ENCODE peak calls at places on chromosomes 4 and X, in ten cellular contexts. One of them, this sample, is unnamed.

GRCh38 chrX:152450076-152450475 is 1.0 kb downstream of the GABRA3 start:
- DNase-seq in breast epithelium: no peak
- DNase-seq in K562: no peak
- DNase-seq in HCT116: no peak
- DNase-seq in upper lobe of left lung: no peak
- DNase-seq in spleen: no peak
- DNase-seq in sigmoid colon: no peak
- DNase-seq in GM23338: peak; percentile 15
- DNase-seq in SK-N-SH: no peak
- DNase-seq in Panc1: no peak
- DNase-seq in this sample: no peak

GRCh38 chrX:30865020-30865419 is 24.0 kb downstream of the TAB3 start:
- DNase-seq in breast epithelium: no peak
- DNase-seq in K562: peak; percentile 55
- DNase-seq in SK-N-SH: no peak
- DNase-seq in GM23338: peak; percentile 72
- DNase-seq in upper lobe of left lung: no peak
- DNase-seq in Panc1: no peak
- DNase-seq in spleen: no peak
- DNase-seq in HCT116: no peak
- DNase-seq in sigmoid colon: no peak
- DNase-seq in this sample: no peak

GRCh38 chrX:151776113-151776790 is 41.7 kb downstream of the CNGA2 start:
- DNase-seq in Panc1: no peak
- DNase-seq in breast epithelium: no peak
- DNase-seq in spleen: no peak
- DNase-seq in K562: no peak
- DNase-seq in HCT116: no peak
- DNase-seq in upper lobe of left lung: no peak
- DNase-seq in SK-N-SH: no peak
- DNase-seq in sigmoid colon: no peak
- DNase-seq in GM23338: peak; percentile 11
- DNase-seq in this sample: no peak

GRCh38 chrX:71420686-71421085 is 54.5 kb downstream of the TAF1 start:
- DNase-seq in breast epithelium: no peak
- DNase-seq in K562: peak; percentile 5
- DNase-seq in upper lobe of left lung: peak; percentile 54
- DNase-seq in HCT116: no peak
- DNase-seq in sigmoid colon: no peak
- DNase-seq in SK-N-SH: peak; percentile 20
- DNase-seq in spleen: no peak
- DNase-seq in GM23338: peak; percentile 6
- DNase-seq in Panc1: no peak
- DNase-seq in this sample: no peak

GRCh38 chrX:153836921-153837320 is 6.6 kb upstream of the PDZD4 start:
- DNase-seq in upper lobe of left lung: no peak
- DNase-seq in Panc1: no peak
- DNase-seq in spleen: no peak
- DNase-seq in sigmoid colon: no peak
- DNase-seq in K562: no peak
- DNase-seq in breast epithelium: no peak
- DNase-seq in HCT116: no peak
- DNase-seq in SK-N-SH: no peak
- DNase-seq in GM23338: no peak
- DNase-seq in this sample: no peak

GRCh38 chrX:99752776-99753175 is 657.3 kb downstream of the PCDH19 start:
- DNase-seq in spleen: no peak
- DNase-seq in breast epithelium: no peak
- DNase-seq in Panc1: no peak
- DNase-seq in GM23338: no peak
- DNase-seq in SK-N-SH: no peak
- DNase-seq in sigmoid colon: no peak
- DNase-seq in HCT116: no peak
- DNase-seq in K562: no peak
- DNase-seq in upper lobe of left lung: no peak
- DNase-seq in this sample: no peak

GRCh38 chr4:33975996-33976395 is 2268.3 kb downstream of the ARAP2 start:
- DNase-seq in K562: no peak
- DNase-seq in sigmoid colon: no peak
- DNase-seq in upper lobe of left lung: no peak
- DNase-seq in breast epithelium: no peak
- DNase-seq in SK-N-SH: no peak
- DNase-seq in spleen: no peak
- DNase-seq in GM23338: no peak
- DNase-seq in Panc1: no peak
- DNase-seq in HCT116: no peak
- DNase-seq in this sample: no peak

GRCh38 chrX:133414399-133415275 is 652 bp downstream of the GPC4 start:
- DNase-seq in sigmoid colon: peak; percentile 67
- DNase-seq in spleen: no peak
- DNase-seq in GM23338: peak; percentile 8
- DNase-seq in Panc1: no peak
- DNase-seq in HCT116: no peak
- DNase-seq in upper lobe of left lung: peak; percentile 82
- DNase-seq in breast epithelium: no peak
- DNase-seq in SK-N-SH: peak; percentile 51
- DNase-seq in K562: no peak
- DNase-seq in this sample: no peak

GRCh38 chr4:174119818-174120217 is 163.6 kb downstream of the FBXO8 start:
- DNase-seq in SK-N-SH: no peak
- DNase-seq in spleen: no peak
- DNase-seq in GM23338: no peak
- DNase-seq in Panc1: no peak
- DNase-seq in upper lobe of left lung: no peak
- DNase-seq in K562: no peak
- DNase-seq in HCT116: no peak
- DNase-seq in sigmoid colon: no peak
- DNase-seq in breast epithelium: no peak
- DNase-seq in this sample: no peak

GRCh38 chr4:38856046-38856445 is 571 bp downstream of the TLR6 start:
- DNase-seq in sigmoid colon: no peak
- DNase-seq in HCT116: no peak
- DNase-seq in breast epithelium: no peak
- DNase-seq in upper lobe of left lung: no peak
- DNase-seq in SK-N-SH: no peak
- DNase-seq in K562: no peak
- DNase-seq in spleen: no peak
- DNase-seq in Panc1: no peak
- DNase-seq in GM23338: no peak
- DNase-seq in this sample: no peak

GRCh38 chr4:175947117-175947722 is 118.4 kb upstream of the WDR17 start:
- DNase-seq in K562: peak; percentile 13
- DNase-seq in GM23338: peak; percentile 45
- DNase-seq in sigmoid colon: no peak
- DNase-seq in upper lobe of left lung: no peak
- DNase-seq in Panc1: no peak
- DNase-seq in spleen: no peak
- DNase-seq in breast epithelium: no peak
- DNase-seq in SK-N-SH: no peak
- DNase-seq in HCT116: peak; percentile 27
- DNase-seq in this sample: no peak

GRCh38 chrX:19758536-19758935 is 128.9 kb downstream of the SH3KBP1 start:
- DNase-seq in GM23338: no peak
- DNase-seq in breast epithelium: no peak
- DNase-seq in spleen: no peak
- DNase-seq in upper lobe of left lung: no peak
- DNase-seq in sigmoid colon: no peak
- DNase-seq in Panc1: no peak
- DNase-seq in K562: peak; percentile 5
- DNase-seq in SK-N-SH: no peak
- DNase-seq in HCT116: no peak
- DNase-seq in this sample: no peak

GRCh38 chrX:39773923-39774803 is 323.6 kb downstream of the BCOR start:
- DNase-seq in upper lobe of left lung: no peak
- DNase-seq in GM23338: no peak
- DNase-seq in K562: peak; percentile 41
- DNase-seq in spleen: peak; percentile 35
- DNase-seq in breast epithelium: no peak
- DNase-seq in SK-N-SH: no peak
- DNase-seq in sigmoid colon: no peak
- DNase-seq in Panc1: no peak
- DNase-seq in HCT116: no peak
- DNase-seq in this sample: no peak

GRCh38 chr4:20195071-20195885 is 56.4 kb upstream of the SLIT2 start:
- DNase-seq in sigmoid colon: no peak
- DNase-seq in Panc1: no peak
- DNase-seq in GM23338: no peak
- DNase-seq in upper lobe of left lung: no peak
- DNase-seq in K562: no peak
- DNase-seq in HCT116: no peak
- DNase-seq in SK-N-SH: no peak
- DNase-seq in spleen: no peak
- DNase-seq in breast epithelium: no peak
- DNase-seq in this sample: no peak

GRCh38 chr4:186294160-186294559 is 28.2 kb downstream of the F11 start:
- DNase-seq in Panc1: no peak
- DNase-seq in upper lobe of left lung: no peak
- DNase-seq in sigmoid colon: no peak
- DNase-seq in spleen: no peak
- DNase-seq in HCT116: no peak
- DNase-seq in breast epithelium: no peak
- DNase-seq in GM23338: no peak
- DNase-seq in K562: no peak
- DNase-seq in SK-N-SH: no peak
- DNase-seq in this sample: no peak

GRCh38 chr4:40831462-40831861 is 81.7 kb downstream of the NSUN7 start:
- DNase-seq in HCT116: no peak
- DNase-seq in SK-N-SH: no peak
- DNase-seq in spleen: no peak
- DNase-seq in upper lobe of left lung: no peak
- DNase-seq in sigmoid colon: no peak
- DNase-seq in Panc1: no peak
- DNase-seq in breast epithelium: no peak
- DNase-seq in K562: no peak
- DNase-seq in GM23338: no peak
- DNase-seq in this sample: no peak
- TF ChIP-seq POLR2AphosphoS5 in HCT116: no peak
- TF ChIP-seq POLR2AphosphoS5 in SK-N-SH: no peak
- TF ChIP-seq POLR2AphosphoS5 in spleen: no peak
- TF ChIP-seq POLR2AphosphoS5 in upper lobe of left lung: peak; percentile 9
- TF ChIP-seq POLR2AphosphoS5 in sigmoid colon: no peak
- TF ChIP-seq POLR2AphosphoS5 in Panc1: no peak
- TF ChIP-seq POLR2AphosphoS5 in breast epithelium: no peak
- TF ChIP-seq POLR2AphosphoS5 in K562: no peak
- TF ChIP-seq POLR2AphosphoS5 in GM23338: no peak
- TF ChIP-seq POLR2AphosphoS5 in this sample: no peak

GRCh38 chr4:1979477-1980196 is 29.1 kb downstream of the NELFA start:
- DNase-seq in SK-N-SH: no peak
- DNase-seq in K562: no peak
- DNase-seq in spleen: peak; percentile 52
- DNase-seq in breast epithelium: no peak
- DNase-seq in GM23338: no peak
- DNase-seq in sigmoid colon: no peak
- DNase-seq in Panc1: no peak
- DNase-seq in upper lobe of left lung: peak; percentile 41
- DNase-seq in HCT116: no peak
- DNase-seq in this sample: no peak
- H3K36me3 ChIP-seq in SK-N-SH: peaks cover 30% of the 10 kb centered on the region
- H3K36me3 ChIP-seq in K562: peaks cover 98% of the 10 kb centered on the region
- H3K36me3 ChIP-seq in spleen: peaks cover 100% of the 10 kb centered on the region
- H3K36me3 ChIP-seq in breast epithelium: peaks cover 18% of the 10 kb centered on the region
- H3K36me3 ChIP-seq in GM23338: peaks cover 8% of the 10 kb centered on the region
- H3K36me3 ChIP-seq in sigmoid colon: peaks cover 58% of the 10 kb centered on the region
- H3K36me3 ChIP-seq in Panc1: no peaks in the 10 kb centered on the region
- H3K36me3 ChIP-seq in upper lobe of left lung: peaks cover 68% of the 10 kb centered on the region
- H3K36me3 ChIP-seq in HCT116: peaks cover 78% of the 10 kb centered on the region
- H3K36me3 ChIP-seq in this sample: peaks cover 3% of the 10 kb centered on the region

GRCh38 chr4:40190465-40190864 is 6.4 kb upstream of the RHOH start:
- DNase-seq in upper lobe of left lung: no peak
- DNase-seq in HCT116: no peak
- DNase-seq in GM23338: no peak
- DNase-seq in Panc1: no peak
- DNase-seq in spleen: no peak
- DNase-seq in breast epithelium: no peak
- DNase-seq in K562: no peak
- DNase-seq in SK-N-SH: no peak
- DNase-seq in sigmoid colon: no peak
- DNase-seq in this sample: no peak

GRCh38 chr4:40193018-40193571 is 3.7 kb upstream of the RHOH start:
- DNase-seq in GM23338: no peak
- DNase-seq in sigmoid colon: no peak
- DNase-seq in upper lobe of left lung: no peak
- DNase-seq in breast epithelium: peak; percentile 74
- DNase-seq in spleen: no peak
- DNase-seq in K562: peak; percentile 58
- DNase-seq in Panc1: no peak
- DNase-seq in SK-N-SH: no peak
- DNase-seq in HCT116: no peak
- DNase-seq in this sample: no peak

GRCh38 chr4:40189997-40190396 is 6.8 kb upstream of the RHOH start:
- DNase-seq in spleen: no peak
- DNase-seq in K562: no peak
- DNase-seq in Panc1: no peak
- DNase-seq in HCT116: no peak
- DNase-seq in GM23338: no peak
- DNase-seq in sigmoid colon: no peak
- DNase-seq in upper lobe of left lung: no peak
- DNase-seq in SK-N-SH: no peak
- DNase-seq in breast epithelium: no peak
- DNase-seq in this sample: peak; percentile 92

GRCh38 chr4:40192286-40193017 is 4.4 kb upstream of the RHOH start:
- DNase-seq in spleen: no peak
- DNase-seq in Panc1: no peak
- DNase-seq in SK-N-SH: no peak
- DNase-seq in GM23338: no peak
- DNase-seq in HCT116: no peak
- DNase-seq in breast epithelium: no peak
- DNase-seq in K562: no peak
- DNase-seq in upper lobe of left lung: no peak
- DNase-seq in sigmoid colon: no peak
- DNase-seq in this sample: no peak

GRCh38 chr4:40190880-40191815 is 5.7 kb upstream of the RHOH start:
- DNase-seq in HCT116: no peak
- DNase-seq in sigmoid colon: no peak
- DNase-seq in SK-N-SH: no peak
- DNase-seq in upper lobe of left lung: no peak
- DNase-seq in GM23338: no peak
- DNase-seq in spleen: no peak
- DNase-seq in breast epithelium: no peak
- DNase-seq in Panc1: peak; percentile 39
- DNase-seq in K562: no peak
- DNase-seq in this sample: peak; percentile 58
- H3K4me3 ChIP-seq in HCT116: no peak overlapping the region
- H3K4me3 ChIP-seq in sigmoid colon: no peak overlapping the region
- H3K4me3 ChIP-seq in SK-N-SH: no peak overlapping the region
- H3K4me3 ChIP-seq in upper lobe of left lung: no peak overlapping the region
- H3K4me3 ChIP-seq in GM23338: no peak overlapping the region
- H3K4me3 ChIP-seq in spleen: no peak overlapping the region
- H3K4me3 ChIP-seq in breast epithelium: no peak overlapping the region
- H3K4me3 ChIP-seq in Panc1: peak overlapping the region; percentile 3
- H3K4me3 ChIP-seq in K562: no peak overlapping the region
- H3K4me3 ChIP-seq in this sample: no peak overlapping the region

GRCh38 chrX:95884196-95884595 is 800.4 kb upstream of the DIAPH2 start:
- DNase-seq in sigmoid colon: no peak
- DNase-seq in GM23338: no peak
- DNase-seq in HCT116: no peak
- DNase-seq in spleen: no peak
- DNase-seq in upper lobe of left lung: no peak
- DNase-seq in SK-N-SH: no peak
- DNase-seq in K562: no peak
- DNase-seq in breast epithelium: no peak
- DNase-seq in Panc1: no peak
- DNase-seq in this sample: peak; percentile 51

GRCh38 chrX:95889279-95889678 is 795.4 kb upstream of the DIAPH2 start:
- DNase-seq in spleen: no peak
- DNase-seq in sigmoid colon: no peak
- DNase-seq in upper lobe of left lung: no peak
- DNase-seq in HCT116: no peak
- DNase-seq in breast epithelium: no peak
- DNase-seq in K562: no peak
- DNase-seq in SK-N-SH: no peak
- DNase-seq in GM23338: no peak
- DNase-seq in Panc1: no peak
- DNase-seq in this sample: no peak

GRCh38 chrX:95885074-95885473 is 799.6 kb upstream of the DIAPH2 start:
- DNase-seq in spleen: no peak
- DNase-seq in SK-N-SH: no peak
- DNase-seq in breast epithelium: no peak
- DNase-seq in K562: no peak
- DNase-seq in Panc1: no peak
- DNase-seq in upper lobe of left lung: no peak
- DNase-seq in GM23338: no peak
- DNase-seq in sigmoid colon: peak; percentile 36
- DNase-seq in HCT116: no peak
- DNase-seq in this sample: peak; percentile 22
- TF ChIP-seq POLR2AphosphoS5 in spleen: no peak
- TF ChIP-seq POLR2AphosphoS5 in SK-N-SH: no peak
- TF ChIP-seq POLR2AphosphoS5 in breast epithelium: no peak
- TF ChIP-seq POLR2AphosphoS5 in K562: no peak
- TF ChIP-seq POLR2AphosphoS5 in Panc1: no peak
- TF ChIP-seq POLR2AphosphoS5 in upper lobe of left lung: no peak
- TF ChIP-seq POLR2AphosphoS5 in GM23338: no peak
- TF ChIP-seq POLR2AphosphoS5 in sigmoid colon: no peak
- TF ChIP-seq POLR2AphosphoS5 in HCT116: no peak
- TF ChIP-seq POLR2AphosphoS5 in this sample: peak; percentile 50